ENCODE peak calls at places on chromosomes 13 and 19, in four cellular contexts. G, W, F and R are unnamed samples.

GRCh38 chr19:16001481-16002312 is 52.9 kb downstream of the OR10H4 start:
- DNase-seq in G (peak; percentile 72), W (peak; percentile 86), F (no peak), R (peak; percentile 77)

GRCh38 chr13:51122868-51123267 is 11.8 kb upstream of the C13orf42 start:
- DNase-seq in G (peak; percentile 30), W (no peak), F (no peak), R (no peak)

GRCh38 chr19:37007587-37008220 is 70.5 kb upstream of the ZNF420 start:
- DNase-seq in G (peak; percentile 67), W (no peak), F (peak; percentile 82), R (peak; percentile 61)

GRCh38 chr13:100872761-100873160 is 198.2 kb upstream of the TMTC4 start:
- DNase-seq in G (peak; percentile 65), W (no peak), F (no peak), R (peak; percentile 28)

GRCh38 chr19:55586976-55587668 is 6.5 kb upstream of the ZNF579 start:
- DNase-seq in G (peak; percentile 86), W (peak; percentile 86), F (peak; percentile 96), R (peak; percentile 95)

GRCh38 chr13:44432595-44432994 is 59.0 kb downstream of the SERP2 start:
- DNase-seq in G (peak; percentile 51), W (no peak), F (no peak), R (peak; percentile 39)

GRCh38 chr13:34114581-34114980 is 296.6 kb downstream of the RFC3 start:
- DNase-seq in G (no peak), W (no peak), F (no peak), R (no peak)

GRCh38 chr13:44300895-44301638 is 72.6 kb upstream of the SERP2 start:
- DNase-seq in G (peak; percentile 91), W (peak; percentile 77), F (peak; percentile 74), R (peak; percentile 88)

GRCh38 chr19:11160119-11160768 is 4.7 kb upstream of the SPC24 start:
- DNase-seq in G (peak; percentile 66), W (peak; percentile 92), F (no peak), R (peak; percentile 78)

GRCh38 chr19:46634045-46634655 is 1.9 kb downstream of the GNG8 start:
- DNase-seq in G (peak; percentile 86), W (peak; percentile 73), F (peak; percentile 58), R (peak; percentile 87)

GRCh38 chr13:27383104-27383921 is 41.1 kb upstream of the GTF3A start:
- DNase-seq in G (no peak), W (no peak), F (no peak), R (no peak)

DNA sequence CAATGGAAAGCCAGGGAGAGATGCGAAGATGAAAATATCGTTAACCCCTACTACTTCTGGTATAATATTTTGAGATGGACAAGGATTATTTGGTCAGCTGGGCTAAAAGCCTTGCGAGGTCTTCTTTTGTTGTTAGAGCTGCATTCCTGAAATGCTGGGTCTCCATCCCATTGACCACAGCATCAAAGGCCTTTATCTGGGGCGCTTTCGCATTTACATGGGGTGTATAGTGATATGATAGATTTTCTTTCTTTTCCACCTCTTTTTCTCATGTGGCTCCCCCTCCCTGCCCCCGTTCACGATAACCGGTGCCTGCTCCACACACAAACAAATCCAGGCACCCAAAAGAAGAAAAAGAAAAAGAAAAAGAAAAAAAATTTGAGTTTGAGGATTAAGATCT is 77.5 kb downstream of the ZNF536 start:
- DNase-seq in G (no peak), W (no peak), F (no peak), R (no peak)
- H3K4me3 ChIP-seq in G (no peak overlapping the region), W (no peak overlapping the region), F (peak overlapping the region; percentile 45), R (no peak overlapping the region)

GRCh38 chr13:77729502-77730221 is 32.2 kb downstream of the SLAIN1 start:
- DNase-seq in G (no peak), W (no peak), F (no peak), R (no peak)
- H3K4me3 ChIP-seq in G (no peak overlapping the region), W (no peak overlapping the region), F (no peak overlapping the region), R (no peak overlapping the region)

DNA sequence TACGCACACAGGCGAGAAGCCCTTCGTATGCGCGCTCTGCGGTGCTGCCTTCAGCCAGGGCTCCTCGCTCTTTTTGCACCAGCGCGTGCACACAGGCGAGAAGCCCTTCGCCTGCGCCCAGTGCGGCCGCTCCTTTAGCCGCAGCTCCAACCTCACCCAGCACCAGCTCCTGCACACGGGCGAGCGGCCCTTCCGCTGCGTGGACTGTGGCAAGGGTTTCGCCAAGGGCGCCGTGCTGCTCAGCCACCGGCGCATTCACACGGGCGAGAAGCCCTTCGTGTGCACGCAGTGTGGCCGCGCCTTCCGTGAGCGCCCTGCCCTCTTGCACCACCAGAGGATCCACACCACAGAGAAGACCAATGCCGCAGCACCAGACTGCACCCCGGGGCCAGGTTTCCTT is 4.7 kb downstream of the ZNF324B start:
- DNase-seq in G (no peak), W (no peak), F (no peak), R (no peak)
- H3K4me3 ChIP-seq in G (no peak overlapping the region), W (no peak overlapping the region), F (no peak overlapping the region), R (no peak overlapping the region)

DNA sequence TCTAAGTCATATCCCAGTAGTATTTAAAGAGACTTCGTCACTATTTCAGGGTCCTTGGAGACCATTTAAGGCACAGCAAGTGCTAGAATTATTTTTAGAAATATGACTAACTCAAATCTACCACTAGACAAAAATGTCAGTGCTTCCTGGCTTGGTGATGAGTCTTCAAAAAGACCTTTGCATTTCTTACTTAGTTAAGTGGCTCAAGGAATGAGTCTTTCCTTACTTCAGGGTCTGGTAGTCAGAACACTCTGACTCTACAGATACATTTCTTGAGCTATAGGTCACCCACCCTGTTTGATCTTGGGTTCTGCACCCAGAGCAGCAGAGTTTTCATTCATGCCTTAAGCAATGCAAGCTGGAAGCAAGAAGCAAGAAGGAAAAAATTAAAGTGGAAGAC is 191.0 kb upstream of the HTR2A start:
- DNase-seq in G (peak; percentile 87), W (peak; percentile 51), F (no peak), R (peak; percentile 38)
- H3K4me3 ChIP-seq in G (no peak overlapping the region), W (no peak overlapping the region), F (no peak overlapping the region), R (no peak overlapping the region)

GRCh38 chr19:3276341-3276799 is 51.9 kb downstream of the CELF5 start:
- DNase-seq in G (no peak), W (no peak), F (no peak), R (no peak)
- H3K4me3 ChIP-seq in G (no peak overlapping the region), W (no peak overlapping the region), F (no peak overlapping the region), R (no peak overlapping the region)

GRCh38 chr19:34230833-34231232 is 23.5 kb upstream of the GARRE1 start:
- DNase-seq in G (no peak), W (no peak), F (no peak), R (no peak)

GRCh38 chr19:34226036-34226435 is 28.3 kb upstream of the GARRE1 start:
- DNase-seq in G (no peak), W (no peak), F (no peak), R (no peak)

GRCh38 chr19:34228762-34229161 is 25.6 kb upstream of the GARRE1 start:
- DNase-seq in G (no peak), W (no peak), F (no peak), R (no peak)

GRCh38 chr19:34229721-34230120 is 24.6 kb upstream of the GARRE1 start:
- DNase-seq in G (no peak), W (no peak), F (no peak), R (no peak)

DNA sequence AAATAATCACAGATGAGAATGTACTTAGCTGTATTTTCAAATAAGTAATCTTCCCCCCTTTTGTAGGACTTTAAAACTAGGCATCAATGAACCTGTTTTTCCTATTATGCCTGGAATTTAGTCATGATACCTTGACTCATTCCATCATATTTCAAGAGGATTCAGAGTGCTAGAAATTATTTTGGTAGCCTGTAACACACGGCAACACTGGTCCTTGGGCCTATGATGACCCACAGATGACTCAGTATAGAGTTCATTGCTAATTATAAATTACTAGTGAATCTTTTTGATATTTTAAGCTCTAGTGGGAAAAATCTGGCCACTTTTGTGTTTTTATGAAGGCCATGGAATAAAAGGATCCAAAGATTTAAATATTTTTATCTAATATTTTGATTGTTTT is 26.0 kb upstream of the GARRE1 start:
- DNase-seq in G (peak; percentile 46), W (no peak), F (no peak), R (no peak)
- H3K4me3 ChIP-seq in G (no peak overlapping the region), W (no peak overlapping the region), F (no peak overlapping the region), R (no peak overlapping the region)

GRCh38 chr19:43814663-43815352 is 12.3 kb upstream of the ZNF283 start:
- DNase-seq in G (no peak), W (no peak), F (no peak), R (no peak)

GRCh38 chr19:43820861-43821215 is 6.3 kb upstream of the ZNF283 start:
- DNase-seq in G (no peak), W (no peak), F (no peak), R (no peak)

GRCh38 chr19:43818500-43818899 is 8.6 kb upstream of the ZNF283 start:
- DNase-seq in G (no peak), W (no peak), F (no peak), R (no peak)

DNA sequence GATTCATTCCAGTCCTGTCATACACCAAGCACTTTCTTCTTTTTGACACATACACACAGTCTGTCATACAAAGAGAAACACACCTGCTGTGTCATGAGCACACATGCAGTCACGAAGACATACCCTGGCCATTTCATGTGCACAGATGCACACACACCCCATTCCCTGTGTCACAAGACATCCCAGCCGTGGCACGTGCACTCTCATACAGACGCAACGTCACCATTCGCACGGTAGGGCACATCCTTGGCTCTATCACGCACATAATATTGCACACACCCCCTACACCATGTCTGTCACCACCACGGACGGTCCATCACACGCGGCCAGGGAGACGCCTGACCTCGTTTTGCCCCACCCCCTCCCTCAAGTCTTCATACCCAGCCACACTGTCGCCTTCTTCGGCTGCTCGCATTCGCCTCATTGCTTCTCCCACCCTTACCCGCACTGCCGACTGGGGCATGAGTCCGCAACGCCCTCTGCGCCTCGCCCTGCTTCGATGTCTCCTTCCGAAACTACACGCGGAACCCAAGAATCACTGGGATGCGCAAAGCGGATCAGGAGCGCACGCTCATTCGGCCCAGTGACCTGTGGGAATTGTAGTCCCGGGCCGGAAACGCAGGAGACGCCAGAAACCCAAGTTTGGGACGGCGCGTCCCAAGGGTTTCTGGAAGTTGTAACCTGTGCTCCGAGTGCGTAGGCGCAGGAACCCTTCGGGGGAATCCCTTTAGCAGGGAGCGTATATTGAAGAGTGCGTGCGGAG is 6.8 kb upstream of the ZNF283 start:
- DNase-seq in G (peak; percentile 55), W (peak; percentile 39), F (peak; percentile 52), R (peak; percentile 67)
- H3K4me3 ChIP-seq in G (peak overlapping the region; percentile 43), W (peak overlapping the region; percentile 59), F (peak overlapping the region; percentile 54), R (peak overlapping the region; percentile 58)